ENCODE peak calls at places on chromosomes 3 and 15, in five cellular contexts. J is activated naive CD4-positive, alpha-beta T cell; O is stimulated activated CD4-positive, alpha-beta T cell treated with anti-CD3 and anti-CD28 coated beads, TNF-alpha, amount 100 ng/mL, for 4 hours; I is neural crest cell; B is osteoblast. H is an unnamed sample.

GRCh38 chr3:47019201-47019600 is 39.7 kb downstream of the NBEAL2 start:
- DNase-seq in B (peak; percentile 66), I (no peak), J (no peak), O (no peak), H (no peak)

GRCh38 chr15:90230071-90230494 is 3.7 kb downstream of the CIB1 start:
- DNase-seq in O (no peak), J (no peak), I (no peak), B (no peak), H (no peak)

GRCh38 chr3:176848431-176849214 is 348.7 kb downstream of the TBL1XR1 start:
- DNase-seq in J (no peak), O (no peak), B (no peak), I (no peak), H (peak; percentile 21)

GRCh38 chr3:105915524-105915923 is 46.7 kb upstream of the CBLB start:
- DNase-seq in B (peak; percentile 57), J (no peak), I (no peak), O (no peak), H (no peak)

GRCh38 chr15:71066983-71067382 is 48.3 kb upstream of the THSD4 start:
- DNase-seq in O (no peak), I (no peak), J (no peak), B (peak; percentile 42), H (peak; percentile 64)

GRCh38 chr3:23052230-23053019 is 150.7 kb upstream of the UBE2E2 start:
- DNase-seq in B (no peak), J (no peak), I (no peak), O (no peak), H (no peak)

GRCh38 chr3:10015476-10015904 is 10.7 kb upstream of the FANCD2 start:
- DNase-seq in I (no peak), O (no peak), J (no peak), B (peak; percentile 75), H (peak; percentile 78)

GRCh38 chr3:65884072-65884471 is 154.6 kb downstream of the MAGI1 start:
- DNase-seq in O (no peak), J (no peak), I (no peak), B (no peak), H (no peak)

GRCh38 chr3:56980798-56981390 is 79.6 kb upstream of the SPATA12 start:
- DNase-seq in I (no peak), J (no peak), O (no peak), B (peak; percentile 91), H (peak; percentile 80)

GRCh38 chr3:182967218-182968204 is 12.8 kb downstream of the DCUN1D1 start:
- DNase-seq in J (no peak), O (no peak), B (no peak), I (no peak), H (peak; percentile 18)

GRCh38 chr15:52422001-52422400 is 106.7 kb downstream of the MYO5A start:
- DNase-seq in J (no peak), B (no peak), O (no peak), I (no peak), H (no peak)

GRCh38 chr3:197023241-197023997 is 6.2 kb downstream of the MELTF start:
- DNase-seq in J (no peak), B (peak; percentile 83), O (no peak), I (no peak), H (no peak)

H was measured in GM03348.